ENCODE peak calls at places on chromosomes 13 and 19, in seven cellular contexts. B is GM18507, H is hippocampal formation, V is GM23338, K is GM04503, J is AG09319, R is lower leg skin. M is an unnamed sample.

GRCh38 chr19:7917292-7918061 is 2.7 kb upstream of the SNAPC2 start:
- DNase-seq in H (no peak), V (peak), B (no peak), K (no peak), J (no peak), R (no peak), M (peak)

GRCh38 chr19:56217039-56217949 is 15.2 kb downstream of the ZSCAN5C start:
- DNase-seq in B (no peak), H (no peak), V (peak), K (no peak), J (no peak), R (peak), M (no peak)

GRCh38 chr13:111956261-111957151 is 110.4 kb upstream of the SOX1 start:
- DNase-seq in K (no peak), H (no peak), B (no peak), J (no peak), V (no peak), R (peak), M (no peak)

GRCh38 chr13:30802953-30803478 is 67.7 kb downstream of the ALOX5AP start:
- DNase-seq in H (peak), B (peak), K (peak), R (peak), J (peak), V (peak), M (peak)

GRCh38 chr19:40371802-40372122 is 18.2 kb downstream of the HIPK4 start:
- DNase-seq in J (no peak), H (no peak), R (no peak), V (no peak), K (no peak), B (no peak), M (no peak)

GRCh38 chr13:59276436-59276835 is 887.3 kb downstream of the DIAPH3 start:
- DNase-seq in R (no peak), J (no peak), B (no peak), H (no peak), V (no peak), K (no peak), M (no peak)

GRCh38 chr13:40402931-40403412 is 263.5 kb downstream of the FOXO1 start:
- DNase-seq in K (no peak), B (no peak), H (no peak), R (no peak), V (peak), J (no peak), M (no peak)

GRCh38 chr13:92842145-92842544 is 384.5 kb upstream of the GPC6 start:
- DNase-seq in K (peak), H (no peak), R (no peak), J (peak), V (no peak), B (no peak), M (no peak)

GRCh38 chr13:33433316-33433715 is 147.8 kb upstream of the STARD13 start:
- DNase-seq in R (no peak), B (no peak), V (no peak), K (no peak), H (no peak), J (no peak), M (no peak)

GRCh38 chr13:65921933-65922332 is 1308.2 kb downstream of the PCDH9 start:
- DNase-seq in H (no peak), J (no peak), V (no peak), R (no peak), B (no peak), K (no peak), M (no peak)

GRCh38 chr19:40241809-40242384 is 15.4 kb upstream of the CCNP start:
- DNase-seq in H (peak), R (no peak), B (no peak), V (no peak), K (no peak), J (no peak), M (no peak)

GRCh38 chr19:48746738-48747575 is at the start of gene IZUMO1:
- DNase-seq in J (peak), V (peak), H (peak), B (no peak), R (peak), K (peak), M (peak)

GRCh38 chr19:35059006-35059798 is 17.7 kb downstream of the HPN start:
- DNase-seq in V (peak), R (no peak), B (no peak), K (no peak), H (no peak), J (no peak), M (no peak)

GRCh38 chr19:3336680-3337523 is 29.5 kb upstream of the NFIC start:
- DNase-seq in V (no peak), R (peak), J (no peak), B (no peak), H (peak), K (no peak), M (no peak)

GRCh38 chr19:29798783-29799182 is 13.0 kb upstream of the CCNE1 start:
- DNase-seq in J (no peak), K (peak), R (no peak), V (no peak), H (no peak), B (no peak), M (no peak)

GRCh38 chr19:47239610-47240296 is 8.8 kb upstream of the BBC3 start:
- DNase-seq in K (no peak), R (peak), V (peak), J (no peak), B (no peak), H (peak), M (peak)

GRCh38 chr19:17183858-17184271 is 31.3 kb upstream of the USE1 start:
- DNase-seq in H (no peak), V (no peak), B (peak), R (no peak), J (no peak), K (no peak), M (no peak)

GRCh38 chr19:40253611-40254092 is 27.2 kb upstream of the CCNP start:
- DNase-seq in J (no peak), R (no peak), H (no peak), B (no peak), V (no peak), K (no peak), M (no peak)

GRCh38 chr19:2575734-2576481 is 100.0 kb downstream of the GADD45B start:
- DNase-seq in B (no peak), V (no peak), K (peak), H (no peak), J (peak), R (peak), M (no peak)

GRCh38 chr19:42532881-42533280 is 4.6 kb upstream of the CEACAM1 start:
- DNase-seq in V (no peak), B (no peak), H (no peak), R (peak), K (no peak), J (no peak), M (no peak)

GRCh38 chr19:50358483-50359431 is 6.7 kb downstream of the NAPSA start:
- DNase-seq in H (peak), R (no peak), V (no peak), B (no peak), K (no peak), J (no peak), M (peak)

GRCh38 chr19:29807870-29808405 is 3.9 kb upstream of the CCNE1 start:
- DNase-seq in J (no peak), B (no peak), V (no peak), K (no peak), H (no peak), R (no peak), M (no peak)

GRCh38 chr13:24605923-24606372 is 74.3 kb upstream of the ATP12A start:
- DNase-seq in V (peak), B (no peak), J (no peak), R (no peak), K (no peak), H (no peak), M (no peak)

GRCh38 chr19:44585371-44586141 is 27.8 kb upstream of the IGSF23 start:
- DNase-seq in V (no peak), R (peak), K (no peak), J (no peak), H (no peak), B (no peak), M (no peak)

GRCh38 chr19:35165200-35166058 is 10.9 kb downstream of the FXYD5 start:
- DNase-seq in H (no peak), R (peak), J (no peak), K (no peak), V (no peak), B (no peak), M (no peak)

GRCh38 chr19:5047251-5047935 is 78.5 kb downstream of the KDM4B start:
- DNase-seq in R (no peak), K (no peak), H (no peak), V (no peak), B (no peak), J (no peak), M (no peak)

GRCh38 chr13:68588623-68589022 is 1358.5 kb upstream of the PCDH9 start:
- DNase-seq in J (no peak), H (no peak), R (no peak), V (no peak), K (no peak), B (no peak), M (no peak)

GRCh38 chr13:94712812-94713555 is 639 bp upstream of the SOX21 start:
- DNase-seq in V (peak), J (peak), B (no peak), H (peak), K (no peak), R (no peak), M (no peak)

M was measured in activated T-helper 2 cell treated with anti-CD3 and anti-CD28 coated beads, Interferon-gamma antibody, Interleukin-2, Interleukin-4, amounts not matched to agents 10 μg/mL and 5 μg/mL and 100 μg/mL, durations not matched to agents 14 hours and 24 hours and 36 hours.